ENCODE peak calls at places on chromosomes 4 and X, in nine cellular contexts. One of them, this sample, is unnamed.
A peak's percentile ranks its signal among the peaks of the same experiment; 100 is the strongest.

GRCh38 chr4:41155194-41155830 is 59.0 kb downstream of the APBB2 start:
- DNase-seq in foreskin fibroblast: peak; percentile 73
- DNase-seq in sigmoid colon: no peak
- DNase-seq in fibroblast of mammary gland: peak; percentile 69
- DNase-seq in stimulated activated CD4-positive, alpha-beta T cell treated with anti-CD3 and anti-CD28 coated beads, Interleukin-1b, Interleukin-23, amount 100 ng/mL, for 24 hours: no peak
- DNase-seq in Caki2: no peak
- DNase-seq in activated CD4-positive, alpha-beta T cell treated with anti-CD3 and anti-CD28 coated beads, Interleukin-2, amount 50 U/mL, for 4 hours: no peak
- DNase-seq in ELR: peak; percentile 81
- DNase-seq in T-helper 9 cell: no peak
- DNase-seq in this sample: no peak

GRCh38 chr4:150176559-150176958 is 98.3 kb downstream of the DCLK2 start:
- DNase-seq in Caki2: no peak
- DNase-seq in sigmoid colon: no peak
- DNase-seq in activated CD4-positive, alpha-beta T cell treated with anti-CD3 and anti-CD28 coated beads, Interleukin-2, amount 50 U/mL, for 4 hours: no peak
- DNase-seq in stimulated activated CD4-positive, alpha-beta T cell treated with anti-CD3 and anti-CD28 coated beads, Interleukin-1b, Interleukin-23, amount 100 ng/mL, for 24 hours: no peak
- DNase-seq in T-helper 9 cell: no peak
- DNase-seq in ELR: no peak
- DNase-seq in fibroblast of mammary gland: peak; percentile 51
- DNase-seq in foreskin fibroblast: peak; percentile 85
- DNase-seq in this sample: peak; percentile 86

GRCh38 chr4:1176398-1177273 is 4.3 kb upstream of the SPON2 start:
- DNase-seq in fibroblast of mammary gland: no peak
- DNase-seq in activated CD4-positive, alpha-beta T cell treated with anti-CD3 and anti-CD28 coated beads, Interleukin-2, amount 50 U/mL, for 4 hours: no peak
- DNase-seq in ELR: no peak
- DNase-seq in sigmoid colon: no peak
- DNase-seq in T-helper 9 cell: no peak
- DNase-seq in Caki2: no peak
- DNase-seq in stimulated activated CD4-positive, alpha-beta T cell treated with anti-CD3 and anti-CD28 coated beads, Interleukin-1b, Interleukin-23, amount 100 ng/mL, for 24 hours: no peak
- DNase-seq in foreskin fibroblast: no peak
- DNase-seq in this sample: no peak

GRCh38 chrX:153927936-153928760 is 2.1 kb upstream of the ARHGAP4 start:
- DNase-seq in sigmoid colon: peak; percentile 98
- DNase-seq in Caki2: peak; percentile 98
- DNase-seq in T-helper 9 cell: peak; percentile 89
- DNase-seq in fibroblast of mammary gland: peak; percentile 98
- DNase-seq in ELR: peak; percentile 96
- DNase-seq in stimulated activated CD4-positive, alpha-beta T cell treated with anti-CD3 and anti-CD28 coated beads, Interleukin-1b, Interleukin-23, amount 100 ng/mL, for 24 hours: peak; percentile 54
- DNase-seq in activated CD4-positive, alpha-beta T cell treated with anti-CD3 and anti-CD28 coated beads, Interleukin-2, amount 50 U/mL, for 4 hours: peak; percentile 85
- DNase-seq in foreskin fibroblast: peak; percentile 98
- DNase-seq in this sample: peak; percentile 91

GRCh38 chrX:19888419-19888879 is 1.0 kb upstream of the SH3KBP1 start:
- DNase-seq in fibroblast of mammary gland: peak; percentile 74
- DNase-seq in activated CD4-positive, alpha-beta T cell treated with anti-CD3 and anti-CD28 coated beads, Interleukin-2, amount 50 U/mL, for 4 hours: peak; percentile 12
- DNase-seq in Caki2: peak; percentile 80
- DNase-seq in foreskin fibroblast: peak; percentile 83
- DNase-seq in sigmoid colon: no peak
- DNase-seq in T-helper 9 cell: no peak
- DNase-seq in stimulated activated CD4-positive, alpha-beta T cell treated with anti-CD3 and anti-CD28 coated beads, Interleukin-1b, Interleukin-23, amount 100 ng/mL, for 24 hours: no peak
- DNase-seq in ELR: peak; percentile 82
- DNase-seq in this sample: peak; percentile 38

GRCh38 chr4:126627255-126627654 is 1005.5 kb upstream of the INTU start:
- DNase-seq in T-helper 9 cell: no peak
- DNase-seq in fibroblast of mammary gland: peak; percentile 50
- DNase-seq in foreskin fibroblast: peak; percentile 69
- DNase-seq in stimulated activated CD4-positive, alpha-beta T cell treated with anti-CD3 and anti-CD28 coated beads, Interleukin-1b, Interleukin-23, amount 100 ng/mL, for 24 hours: no peak
- DNase-seq in ELR: peak; percentile 48
- DNase-seq in Caki2: no peak
- DNase-seq in sigmoid colon: no peak
- DNase-seq in activated CD4-positive, alpha-beta T cell treated with anti-CD3 and anti-CD28 coated beads, Interleukin-2, amount 50 U/mL, for 4 hours: no peak
- DNase-seq in this sample: no peak

GRCh38 chrX:149207518-149207917 is 297.6 kb downstream of the IDS start:
- DNase-seq in ELR: no peak
- DNase-seq in stimulated activated CD4-positive, alpha-beta T cell treated with anti-CD3 and anti-CD28 coated beads, Interleukin-1b, Interleukin-23, amount 100 ng/mL, for 24 hours: no peak
- DNase-seq in T-helper 9 cell: no peak
- DNase-seq in Caki2: no peak
- DNase-seq in foreskin fibroblast: no peak
- DNase-seq in activated CD4-positive, alpha-beta T cell treated with anti-CD3 and anti-CD28 coated beads, Interleukin-2, amount 50 U/mL, for 4 hours: no peak
- DNase-seq in fibroblast of mammary gland: no peak
- DNase-seq in sigmoid colon: no peak
- DNase-seq in this sample: no peak

GRCh38 chr4:176359590-176359989 is 39.8 kb downstream of the SPCS3 start:
- DNase-seq in ELR: peak; percentile 49
- DNase-seq in sigmoid colon: no peak
- DNase-seq in fibroblast of mammary gland: peak; percentile 94
- DNase-seq in activated CD4-positive, alpha-beta T cell treated with anti-CD3 and anti-CD28 coated beads, Interleukin-2, amount 50 U/mL, for 4 hours: no peak
- DNase-seq in foreskin fibroblast: peak; percentile 97
- DNase-seq in stimulated activated CD4-positive, alpha-beta T cell treated with anti-CD3 and anti-CD28 coated beads, Interleukin-1b, Interleukin-23, amount 100 ng/mL, for 24 hours: no peak
- DNase-seq in T-helper 9 cell: no peak
- DNase-seq in Caki2: no peak
- DNase-seq in this sample: peak; percentile 74

GRCh38 chr4:5928241-5928640 is 35.4 kb upstream of the CRMP1 start:
- DNase-seq in fibroblast of mammary gland: peak; percentile 1
- DNase-seq in sigmoid colon: no peak
- DNase-seq in foreskin fibroblast: no peak
- DNase-seq in stimulated activated CD4-positive, alpha-beta T cell treated with anti-CD3 and anti-CD28 coated beads, Interleukin-1b, Interleukin-23, amount 100 ng/mL, for 24 hours: no peak
- DNase-seq in activated CD4-positive, alpha-beta T cell treated with anti-CD3 and anti-CD28 coated beads, Interleukin-2, amount 50 U/mL, for 4 hours: no peak
- DNase-seq in ELR: no peak
- DNase-seq in T-helper 9 cell: no peak
- DNase-seq in Caki2: no peak
- DNase-seq in this sample: no peak

GRCh38 chr4:152516156-152516555 is 19.7 kb downstream of the FBXW7 start:
- DNase-seq in sigmoid colon: no peak
- DNase-seq in fibroblast of mammary gland: peak; percentile 42
- DNase-seq in foreskin fibroblast: peak; percentile 29
- DNase-seq in Caki2: no peak
- DNase-seq in stimulated activated CD4-positive, alpha-beta T cell treated with anti-CD3 and anti-CD28 coated beads, Interleukin-1b, Interleukin-23, amount 100 ng/mL, for 24 hours: no peak
- DNase-seq in activated CD4-positive, alpha-beta T cell treated with anti-CD3 and anti-CD28 coated beads, Interleukin-2, amount 50 U/mL, for 4 hours: no peak
- DNase-seq in T-helper 9 cell: no peak
- DNase-seq in ELR: peak; percentile 26
- DNase-seq in this sample: no peak

GRCh38 chr4:151952137-151952536 is 191.3 kb upstream of the GATB start:
- DNase-seq in ELR: no peak
- DNase-seq in fibroblast of mammary gland: no peak
- DNase-seq in Caki2: no peak
- DNase-seq in foreskin fibroblast: no peak
- DNase-seq in activated CD4-positive, alpha-beta T cell treated with anti-CD3 and anti-CD28 coated beads, Interleukin-2, amount 50 U/mL, for 4 hours: no peak
- DNase-seq in T-helper 9 cell: no peak
- DNase-seq in stimulated activated CD4-positive, alpha-beta T cell treated with anti-CD3 and anti-CD28 coated beads, Interleukin-1b, Interleukin-23, amount 100 ng/mL, for 24 hours: no peak
- DNase-seq in sigmoid colon: no peak
- DNase-seq in this sample: no peak

GRCh38 chr4:19030048-19030447 is 1008.5 kb upstream of the LCORL start:
- DNase-seq in fibroblast of mammary gland: no peak
- DNase-seq in activated CD4-positive, alpha-beta T cell treated with anti-CD3 and anti-CD28 coated beads, Interleukin-2, amount 50 U/mL, for 4 hours: no peak
- DNase-seq in T-helper 9 cell: no peak
- DNase-seq in ELR: no peak
- DNase-seq in foreskin fibroblast: no peak
- DNase-seq in stimulated activated CD4-positive, alpha-beta T cell treated with anti-CD3 and anti-CD28 coated beads, Interleukin-1b, Interleukin-23, amount 100 ng/mL, for 24 hours: no peak
- DNase-seq in sigmoid colon: no peak
- DNase-seq in Caki2: peak; percentile 14
- DNase-seq in this sample: no peak